ENCODE peak calls at places on chromosomes 5 and 9, in six cellular contexts. B, Y, P, S, V and I are unnamed samples.

GRCh38 chr9:95508242-95508967 is 8.4 kb downstream of the PTCH1 start:
- DNase-seq in B (no peak), V (no peak), S (no peak), P (no peak), Y (no peak), I (peak; percentile 53)

GRCh38 chr5:98309785-98310566 is 463.5 kb upstream of the RGMB start:
- DNase-seq in B (peak; percentile 13), P (no peak), Y (peak; percentile 35), V (no peak), S (peak; percentile 11), I (no peak)

GRCh38 chr5:132747693-132748440 is 641 bp downstream of the CCNI2 start:
- DNase-seq in B (no peak), Y (no peak), P (peak; percentile 62), S (no peak), V (no peak), I (peak; percentile 33)

GRCh38 chr9:14942037-14942436 is 31.8 kb upstream of the FREM1 start:
- DNase-seq in P (no peak), B (no peak), S (no peak), V (no peak), Y (no peak), I (no peak)

GRCh38 chr9:86733929-86734328 is 213.4 kb downstream of the GAS1 start:
- DNase-seq in P (no peak), B (no peak), S (peak; percentile 10), Y (peak; percentile 66), V (peak; percentile 68), I (no peak)

GRCh38 chr5:176533390-176533789 is 3.8 kb downstream of the RNF44 start:
- DNase-seq in Y (peak; percentile 78), V (no peak), B (no peak), P (no peak), S (peak; percentile 50), I (no peak)

GRCh38 chr5:95027151-95027721 is 257.7 kb downstream of the MCTP1 start:
- DNase-seq in V (no peak), Y (no peak), B (no peak), P (no peak), S (no peak), I (no peak)

GRCh38 chr9:131720330-131720729 is 19.5 kb downstream of the RAPGEF1 start:
- DNase-seq in V (no peak), B (no peak), S (no peak), Y (no peak), P (no peak), I (no peak)

GRCh38 chr5:83654427-83654994 is 66.1 kb downstream of the HAPLN1 start:
- DNase-seq in V (no peak), P (no peak), Y (no peak), B (no peak), S (no peak), I (no peak)

GRCh38 chr5:178788381-178789085 is 58.1 kb upstream of the ZNF354A start:
- DNase-seq in B (no peak), P (no peak), Y (no peak), S (no peak), V (peak; percentile 28), I (no peak)

GRCh38 chr5:178787889-178788288 is 57.4 kb upstream of the ZNF354A start:
- DNase-seq in V (peak; percentile 19), Y (no peak), S (no peak), B (no peak), P (no peak), I (no peak)

GRCh38 chr5:178786424-178786823 is 56.0 kb upstream of the ZNF354A start:
- DNase-seq in P (no peak), Y (no peak), V (no peak), S (no peak), B (no peak), I (no peak)

GRCh38 chr5:178785999-178786398 is 55.5 kb upstream of the ZNF354A start:
- DNase-seq in V (no peak), P (no peak), B (no peak), Y (no peak), S (no peak), I (no peak)

DNA sequence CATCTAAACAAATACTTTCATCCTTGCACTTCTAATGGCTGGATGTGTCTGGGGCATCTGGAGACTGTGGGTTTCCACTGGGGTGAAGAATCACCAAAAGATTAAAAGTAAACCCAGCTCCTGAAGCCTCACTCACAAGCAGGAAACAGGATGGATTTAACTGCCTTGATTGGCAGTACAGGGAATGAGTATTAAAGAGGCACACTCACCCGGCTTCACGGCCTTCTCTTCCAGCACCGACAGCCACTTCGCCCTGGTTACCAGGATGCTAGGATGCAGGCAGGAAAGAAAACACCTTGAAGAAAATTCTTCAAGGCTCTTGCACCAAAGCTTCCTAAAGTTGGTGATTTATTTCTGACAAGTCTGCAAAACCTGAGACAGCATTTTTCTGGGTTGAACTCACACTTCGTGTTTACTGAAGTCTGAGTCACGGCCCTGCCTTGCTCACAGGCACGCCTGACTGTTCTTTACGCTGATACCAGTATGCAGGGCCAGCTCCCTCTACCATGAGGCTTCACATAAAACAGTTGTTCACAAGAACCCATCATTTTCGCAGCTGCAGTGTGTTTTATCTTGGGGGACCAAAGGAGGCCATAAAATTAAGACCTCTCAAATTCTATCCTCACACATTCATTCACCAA is 56.5 kb upstream of the ZNF354A start:
- DNase-seq in B (peak; percentile 28), P (no peak), Y (no peak), V (no peak), S (no peak), I (no peak)
- H3K9me3 ChIP-seq in B (no peaks in the 10 kb centered on the region), P (no peaks in the 10 kb centered on the region), Y (no peaks in the 10 kb centered on the region), V (no peaks in the 10 kb centered on the region), S (no peaks in the 10 kb centered on the region), I (no peaks in the 10 kb centered on the region)

DNA sequence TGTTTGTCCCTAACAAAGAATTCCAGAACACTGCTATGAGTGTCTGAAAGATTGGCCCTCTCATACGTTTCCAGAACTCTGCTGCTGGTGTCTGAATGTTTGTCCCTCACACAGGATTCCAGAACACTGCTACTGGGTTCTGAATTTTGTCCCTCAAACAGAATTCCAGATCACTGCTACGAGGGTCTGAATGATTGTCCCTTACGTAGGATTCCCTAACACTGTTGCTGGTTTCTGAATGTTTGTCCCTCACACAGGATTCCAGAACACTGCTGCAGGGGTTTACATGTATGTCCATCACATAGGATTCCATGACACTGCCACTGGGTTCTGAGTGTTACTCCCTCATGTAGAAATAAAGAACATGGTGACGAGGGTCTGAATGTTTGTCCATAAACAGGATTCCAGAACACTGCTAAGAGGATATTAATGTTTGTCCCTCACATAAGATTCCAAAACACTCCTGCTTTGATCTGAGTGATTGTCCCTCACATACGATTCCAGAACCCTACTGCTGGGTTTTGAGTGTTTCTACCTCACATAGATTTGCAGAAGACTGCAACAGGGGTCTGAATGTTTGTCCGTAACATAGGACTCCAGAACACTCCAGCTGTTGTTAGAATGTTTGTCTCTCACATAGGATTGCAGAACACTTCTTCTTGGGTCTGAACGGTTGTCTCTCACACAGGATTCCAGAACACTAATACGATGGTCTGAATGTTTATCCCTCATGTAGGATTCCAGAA is 214.4 kb downstream of the FOXD4L6 start:
- DNase-seq in V (no peak), Y (no peak), B (no peak), P (no peak), S (no peak), I (no peak)
- H3K9me3 ChIP-seq in V (peaks cover 91% of the 10 kb centered on the region), Y (peaks cover 42% of the 10 kb centered on the region), B (peaks cover 46% of the 10 kb centered on the region), P (peaks cover 71% of the 10 kb centered on the region), S (peaks cover 1% of the 10 kb centered on the region), I (peaks cover 57% of the 10 kb centered on the region)

GRCh38 chr5:39009981-39010380 is 64.2 kb downstream of the RICTOR start:
- DNase-seq in P (no peak), B (no peak), Y (no peak), S (no peak), V (no peak), I (no peak)
- H3K9me3 ChIP-seq in P (peaks cover 16% of the 10 kb centered on the region), B (peaks cover 21% of the 10 kb centered on the region), Y (no peaks in the 10 kb centered on the region), S (no peaks in the 10 kb centered on the region), V (no peaks in the 10 kb centered on the region), I (peaks cover 11% of the 10 kb centered on the region)

DNA sequence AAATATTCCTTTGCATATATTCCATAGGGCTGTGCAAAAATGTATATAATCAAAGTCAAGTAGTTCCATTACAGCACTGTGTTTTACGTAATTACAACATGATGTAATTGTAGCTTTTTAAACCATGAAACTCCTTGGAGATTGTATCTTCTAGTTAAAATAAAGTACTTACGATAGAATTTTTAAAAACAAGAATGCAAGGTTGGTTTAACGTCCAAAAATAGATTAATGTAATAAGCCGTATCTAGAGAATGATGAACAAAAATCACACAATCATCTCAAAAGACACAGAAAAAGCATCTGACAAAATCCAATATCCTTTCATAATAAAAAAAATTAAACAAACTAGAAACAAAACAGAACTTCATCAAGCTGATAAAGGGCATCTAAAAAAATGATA is 86.2 kb downstream of the DENND1A start:
- DNase-seq in B (no peak), Y (no peak), S (no peak), V (no peak), P (no peak), I (no peak)
- H3K9me3 ChIP-seq in B (peaks cover 16% of the 10 kb centered on the region), Y (peaks cover 5% of the 10 kb centered on the region), S (peaks cover 7% of the 10 kb centered on the region), V (peaks cover 7% of the 10 kb centered on the region), P (peaks cover 7% of the 10 kb centered on the region), I (peaks cover 9% of the 10 kb centered on the region)

GRCh38 chr5:101440173-101440572 is 537.1 kb upstream of the ST8SIA4 start:
- DNase-seq in S (no peak), B (no peak), P (no peak), Y (no peak), V (no peak), I (no peak)

GRCh38 chr5:101437341-101437740 is 534.3 kb upstream of the ST8SIA4 start:
- DNase-seq in Y (no peak), V (no peak), S (no peak), P (no peak), B (no peak), I (no peak)
- H3K9me3 ChIP-seq in Y (no peaks in the 10 kb centered on the region), V (no peaks in the 10 kb centered on the region), S (no peaks in the 10 kb centered on the region), P (no peaks in the 10 kb centered on the region), B (no peaks in the 10 kb centered on the region), I (no peaks in the 10 kb centered on the region)

GRCh38 chr5:103235891-103236290 is 22.7 kb upstream of the MACIR start:
- DNase-seq in Y (no peak), S (no peak), V (no peak), B (no peak), P (no peak), I (no peak)

GRCh38 chr5:103228588-103228987 is 30.0 kb upstream of the MACIR start:
- DNase-seq in P (no peak), V (no peak), S (no peak), B (no peak), Y (no peak), I (no peak)

GRCh38 chr5:103237783-103238182 is 20.8 kb upstream of the MACIR start:
- DNase-seq in B (no peak), Y (no peak), P (no peak), S (no peak), V (no peak), I (no peak)

GRCh38 chr5:103232393-103232999 is 26.1 kb upstream of the MACIR start:
- DNase-seq in P (peak; percentile 34), B (peak; percentile 41), Y (no peak), V (no peak), S (no peak), I (no peak)

GRCh38 chr5:103234239-103234975 is 24.2 kb upstream of the MACIR start:
- DNase-seq in S (no peak), P (no peak), Y (no peak), V (no peak), B (no peak), I (no peak)
- H3K9me3 ChIP-seq in S (no peaks in the 10 kb centered on the region), P (no peaks in the 10 kb centered on the region), Y (no peaks in the 10 kb centered on the region), V (peaks cover 4% of the 10 kb centered on the region), B (peaks cover 5% of the 10 kb centered on the region), I (peaks cover 3% of the 10 kb centered on the region)

GRCh38 chr5:3883014-3883413 is 287.4 kb downstream of the IRX1 start:
- DNase-seq in Y (no peak), V (no peak), B (no peak), S (no peak), P (no peak), I (no peak)
- H3K9me3 ChIP-seq in Y (no peaks in the 10 kb centered on the region), V (no peaks in the 10 kb centered on the region), B (peaks cover 37% of the 10 kb centered on the region), S (no peaks in the 10 kb centered on the region), P (no peaks in the 10 kb centered on the region), I (no peaks in the 10 kb centered on the region)

GRCh38 chr5:131581710-131582109 is 53.3 kb downstream of the RAPGEF6 start:
- DNase-seq in P (no peak), B (peak; percentile 39), S (no peak), Y (no peak), V (no peak), I (no peak)
- H3K9me3 ChIP-seq in P (no peaks in the 10 kb centered on the region), B (peaks cover 23% of the 10 kb centered on the region), S (no peaks in the 10 kb centered on the region), Y (no peaks in the 10 kb centered on the region), V (no peaks in the 10 kb centered on the region), I (no peaks in the 10 kb centered on the region)